ENCODE peak calls at places on chromosomes 7 and 10, in five cellular contexts. O is body of pancreas, Y is activated B cell treated with CpG ODN at 0.5 μM for 24 hours, N is AG10803, Z is brain microvascular endothelial cell. G is an unnamed sample.

GRCh38 chr10:70685461-70685911 is 13.2 kb downstream of the ADAMTS14 start:
- DNase-seq in O (no peak), Y (no peak), N (no peak), Z (no peak), G (no peak)

GRCh38 chr10:68007356-68007755 is 67.7 kb downstream of the HERC4 start:
- DNase-seq in O (no peak), N (no peak), Z (no peak), Y (no peak), G (no peak)

GRCh38 chr10:49080071-49080470 is 35.3 kb downstream of the VSTM4 start:
- DNase-seq in N (peak; percentile 28), O (no peak), Y (no peak), Z (peak; percentile 10), G (no peak)

GRCh38 chr7:74311305-74311744 is 22.1 kb downstream of the CLIP2 start:
- DNase-seq in O (no peak), N (no peak), Y (no peak), Z (no peak), G (peak; percentile 69)

GRCh38 chr7:158255156-158255555 is 332.5 kb downstream of the PTPRN2 start:
- DNase-seq in Y (no peak), O (no peak), Z (no peak), N (no peak), G (no peak)

GRCh38 chr10:80701706-80702105 is 164.0 kb downstream of the SH2D4B start:
- DNase-seq in N (no peak), Z (no peak), Y (no peak), O (no peak), G (no peak)

GRCh38 chr7:97011104-97011503 is 5.8 kb downstream of the DLX6 start:
- DNase-seq in Z (no peak), N (no peak), O (no peak), Y (no peak), G (no peak)

GRCh38 chr10:131570716-131571307 is 259.3 kb upstream of the TCERG1L start:
- DNase-seq in Y (no peak), N (no peak), O (no peak), Z (no peak), G (no peak)

GRCh38 chr7:86932038-86932512 is 127.4 kb downstream of the ELAPOR2 start:
- DNase-seq in N (peak; percentile 98), O (no peak), Y (no peak), Z (peak; percentile 49), G (no peak)

GRCh38 chr7:135449467-135449866 is 60.4 kb downstream of the CNOT4 start:
- DNase-seq in Y (no peak), Z (no peak), N (no peak), O (no peak), G (no peak)

GRCh38 chr7:44521347-44522095 is 19.6 kb downstream of the NPC1L1 start:
- DNase-seq in Z (no peak), N (no peak), O (no peak), Y (no peak), G (no peak)

GRCh38 chr7:108135446-108136190 is 5.5 kb upstream of the LAMB4 start:
- DNase-seq in Z (no peak), Y (no peak), N (no peak), O (no peak), G (no peak)

DNA sequence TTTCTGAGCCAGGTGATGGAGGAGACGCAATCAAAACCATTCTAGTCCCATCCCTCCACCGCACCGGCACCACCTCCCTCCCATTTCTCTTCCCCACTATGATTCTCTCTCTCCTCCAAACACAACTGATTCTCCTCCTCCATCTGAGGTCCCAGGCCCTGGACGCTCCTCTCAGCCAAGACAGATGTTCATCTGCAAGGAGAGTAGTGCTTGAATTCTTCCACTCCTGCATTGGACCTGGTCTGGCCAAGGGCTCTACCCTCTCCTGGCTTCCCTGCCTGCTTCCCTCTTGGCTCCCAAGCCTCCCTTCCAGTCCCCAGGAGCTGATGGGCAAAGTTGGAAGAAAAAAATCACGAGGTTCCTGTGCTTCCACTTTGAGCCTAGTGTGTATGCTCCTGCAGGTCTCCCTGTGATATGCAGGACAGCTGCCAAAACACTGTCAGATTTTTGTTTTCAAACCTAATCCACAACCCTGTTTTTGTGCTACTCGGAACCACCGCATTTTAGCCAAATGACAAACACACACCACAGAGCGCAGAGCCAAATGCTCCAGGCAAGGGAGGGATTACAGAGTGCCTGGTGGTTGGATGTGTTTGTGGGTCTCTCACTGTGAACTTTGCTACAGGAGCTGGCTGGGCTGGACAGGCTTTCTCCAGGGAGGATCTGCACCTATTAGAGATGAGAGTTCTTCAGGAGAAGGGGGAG is 5.6 kb upstream of the RBM28 start:
- DNase-seq in Y (no peak), N (no peak), Z (no peak), O (no peak), G (no peak)
- TF ChIP-seq CTCF in Y (no peak), N (no peak), Z (no peak), O (no peak), G (no peak)

DNA sequence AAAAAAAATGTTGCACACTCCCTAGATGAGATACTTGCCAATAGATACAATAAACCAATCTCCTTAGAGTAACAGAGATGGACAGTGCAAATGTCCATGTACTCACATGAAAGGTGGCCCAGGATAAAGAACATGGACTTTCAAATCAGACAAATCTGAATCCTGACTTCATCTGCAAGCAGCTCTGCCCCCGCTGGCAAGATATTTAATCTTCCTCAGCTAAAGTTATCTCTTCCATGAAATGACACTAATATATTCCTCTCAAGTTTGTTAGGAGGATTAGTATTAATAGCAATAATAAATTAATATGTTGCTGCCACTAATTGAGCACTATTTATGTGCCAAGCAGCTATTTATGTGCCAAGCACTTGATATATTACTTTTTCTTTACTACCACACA is 148.6 kb upstream of the YAE1 start:
- DNase-seq in N (no peak), Z (no peak), O (no peak), Y (no peak), G (no peak)
- TF ChIP-seq CTCF in N (no peak), Z (peak; percentile 36), O (no peak), Y (no peak), G (no peak)

GRCh38 chr7:116583653-116584052 is 58.8 kb downstream of the CAV1 start:
- DNase-seq in N (no peak), Y (no peak), O (no peak), Z (no peak), G (no peak)

GRCh38 chr7:116582806-116583444 is 58.1 kb downstream of the CAV1 start:
- DNase-seq in Y (no peak), Z (peak; percentile 89), O (no peak), N (peak; percentile 96), G (no peak)

GRCh38 chr7:116579835-116580234 is 55.0 kb downstream of the CAV1 start:
- DNase-seq in O (peak; percentile 72), N (no peak), Z (no peak), Y (no peak), G (no peak)

GRCh38 chr7:116584721-116585120 is 59.9 kb downstream of the CAV1 start:
- DNase-seq in Y (no peak), Z (no peak), O (no peak), N (no peak), G (no peak)

DNA sequence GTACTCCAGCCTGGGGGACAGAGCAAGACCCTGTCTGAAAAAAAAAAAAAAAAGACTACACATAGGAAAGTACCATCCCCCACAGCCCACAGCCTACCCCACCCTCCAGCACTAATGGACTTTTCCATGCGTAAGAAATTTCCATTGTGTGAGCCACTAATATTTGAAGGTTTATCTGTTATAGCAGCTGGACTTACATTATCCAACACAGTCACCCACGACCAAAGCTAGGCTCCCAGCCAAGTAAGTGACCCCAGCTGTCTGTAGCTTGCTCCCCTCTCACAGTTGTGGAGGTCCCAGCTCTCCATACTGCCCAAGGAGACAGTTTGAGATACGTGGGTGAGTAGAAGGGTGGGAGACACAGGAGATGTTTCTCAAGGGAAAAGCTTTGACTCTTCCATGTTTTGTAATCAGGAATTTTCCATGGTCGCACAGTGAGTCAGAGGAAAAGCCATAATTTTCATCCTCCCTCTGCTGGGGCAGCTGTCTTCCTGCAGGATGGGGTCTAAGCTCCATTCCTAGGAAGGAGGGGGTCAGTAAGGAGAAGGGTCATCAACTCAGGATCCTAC is 57.4 kb downstream of the CAV1 start:
- DNase-seq in N (peak; percentile 75), Z (peak; percentile 61), Y (no peak), O (no peak), G (no peak)
- TF ChIP-seq CTCF in N (peak; percentile 66), Z (peak; percentile 78), Y (no peak), O (no peak), G (no peak)

DNA sequence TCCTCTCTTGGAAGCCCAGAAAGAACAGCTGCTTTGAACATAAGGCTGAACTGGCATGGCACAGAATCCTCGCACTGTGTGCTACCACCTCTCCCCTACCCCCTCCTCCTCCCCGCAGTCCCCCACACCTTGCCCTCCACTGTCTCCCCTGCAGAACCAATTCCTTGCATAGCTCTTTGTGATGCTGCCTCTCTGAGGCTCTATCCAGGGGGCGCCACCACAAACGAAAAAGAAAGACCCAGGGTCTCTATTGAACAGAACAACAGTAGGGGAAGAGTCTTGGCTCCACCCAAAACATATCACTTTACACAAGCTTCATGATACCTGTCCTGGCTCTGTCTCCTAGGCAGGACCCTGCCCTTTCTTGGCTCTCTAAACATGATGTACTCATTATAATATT is 26.2 kb upstream of the EBLN1 start:
- DNase-seq in Y (no peak), N (no peak), O (no peak), Z (no peak), G (peak; percentile 24)
- TF ChIP-seq CTCF in Y (no peak), N (no peak), O (no peak), Z (peak; percentile 42), G (no peak)

GRCh38 chr7:112515989-112516388 is 35.2 kb downstream of the LSMEM1 start:
- DNase-seq in Z (no peak), N (no peak), Y (no peak), O (no peak), G (no peak)
- TF ChIP-seq CTCF in Z (peak; percentile 4), N (no peak), Y (no peak), O (no peak), G (no peak)

G was measured in mucosa of descending colon.